ENCODE peak calls at places on chromosomes 6 and 20, in six cellular contexts. C is KG1, S is sciatic nerve, A is HS-5, Y is posterior cingulate gyrus, G is astrocyte of the spinal cord. B is an unnamed sample.
A peak's percentile ranks its signal among the peaks of the same experiment; 100 is the strongest.

GRCh38 chr6:4941782-4942672 is 61.8 kb downstream of the RPP40 start:
- DNase-seq in C (peak; percentile 30), S (no peak), A (peak; percentile 89), Y (no peak), G (peak; percentile 91), B (peak; percentile 88)

GRCh38 chr6:81606965-81607381 is 145.5 kb downstream of the TENT5A start:
- DNase-seq in C (no peak), S (no peak), A (peak; percentile 75), Y (no peak), G (peak; percentile 67), B (peak; percentile 64)

GRCh38 chr20:47334022-47334551 is 22.4 kb downstream of the ZMYND8 start:
- DNase-seq in C (no peak), S (no peak), A (peak; percentile 100), Y (peak; percentile 40), G (peak; percentile 96), B (peak; percentile 97)

GRCh38 chr6:22809380-22809779 is 240.0 kb downstream of the HDGFL1 start:
- DNase-seq in C (no peak), S (no peak), A (no peak), Y (no peak), G (no peak), B (no peak)

GRCh38 chr6:2695464-2696095 is 55.1 kb downstream of the MYLK4 start:
- DNase-seq in C (peak; percentile 12), S (no peak), A (no peak), Y (no peak), G (peak; percentile 68), B (peak; percentile 76)

GRCh38 chr6:70133246-70133645 is 169.6 kb downstream of the COL9A1 start:
- DNase-seq in C (no peak), S (no peak), A (no peak), Y (no peak), G (no peak), B (no peak)

GRCh38 chr6:39088331-39088730 is 26.7 kb downstream of the SAYSD1 start:
- DNase-seq in C (no peak), S (no peak), A (no peak), Y (peak; percentile 22), G (peak; percentile 42), B (peak; percentile 74)

GRCh38 chr20:4328541-4328940 is 313.2 kb upstream of the RNF24 start:
- DNase-seq in C (no peak), S (no peak), A (no peak), Y (no peak), G (no peak), B (no peak)

GRCh38 chr6:45532626-45533258 is 155.0 kb upstream of the SUPT3H start:
- DNase-seq in C (no peak), S (no peak), A (no peak), Y (no peak), G (peak; percentile 64), B (peak; percentile 48)

GRCh38 chr6:39811835-39812345 is 19.7 kb downstream of the DAAM2 start:
- DNase-seq in C (no peak), S (no peak), A (no peak), Y (no peak), G (no peak), B (no peak)

GRCh38 chr6:148874698-148875293 is 128.0 kb downstream of the UST start:
- DNase-seq in C (no peak), S (no peak), A (no peak), Y (no peak), G (peak; percentile 80), B (peak; percentile 50)

GRCh38 chr6:44265003-44265842 is at the start of gene NFKBIE:
- DNase-seq in C (peak; percentile 58), S (peak; percentile 99), A (no peak), Y (peak; percentile 93), G (peak; percentile 91), B (peak; percentile 91)

GRCh38 chr6:167469655-167470054 is 144.8 kb downstream of the TTLL2 start:
- DNase-seq in C (no peak), S (no peak), A (no peak), Y (no peak), G (no peak), B (no peak)

B was measured in fibroblast of pulmonary artery.